ENCODE peak calls at places on chromosomes 11 and 22, in six cellular contexts. One of them, this sample, is unnamed.

GRCh38 chr22:40898850-40899357 is 37.0 kb upstream of the DNAJB7 start:
- DNase-seq in NCI-H460: peak
- DNase-seq in heart right ventricle: no peak
- DNase-seq in progenitor cell of endocrine pancreas: no peak
- DNase-seq in bronchial epithelial cell: peak
- DNase-seq in stimulated activated CD8-positive, alpha-beta memory T cell treated with anti-CD3 and anti-CD28 coated beads, Interleukin-4, amount 100 ng/mL, for 24 hours: no peak
- DNase-seq in this sample: peak

GRCh38 chr11:113504071-113504470 is 28.9 kb upstream of the DRD2 start:
- DNase-seq in NCI-H460: no peak
- DNase-seq in heart right ventricle: no peak
- DNase-seq in progenitor cell of endocrine pancreas: no peak
- DNase-seq in bronchial epithelial cell: no peak
- DNase-seq in stimulated activated CD8-positive, alpha-beta memory T cell treated with anti-CD3 and anti-CD28 coated beads, Interleukin-4, amount 100 ng/mL, for 24 hours: no peak
- DNase-seq in this sample: no peak

GRCh38 chr11:118849825-118850224 is 33.9 kb upstream of the CXCR5 start:
- DNase-seq in NCI-H460: no peak
- DNase-seq in heart right ventricle: no peak
- DNase-seq in progenitor cell of endocrine pancreas: no peak
- DNase-seq in bronchial epithelial cell: no peak
- DNase-seq in stimulated activated CD8-positive, alpha-beta memory T cell treated with anti-CD3 and anti-CD28 coated beads, Interleukin-4, amount 100 ng/mL, for 24 hours: no peak
- DNase-seq in this sample: no peak

GRCh38 chr11:86990520-86990919 is 35.3 kb upstream of the FZD4 start:
- DNase-seq in NCI-H460: no peak
- DNase-seq in heart right ventricle: no peak
- DNase-seq in progenitor cell of endocrine pancreas: no peak
- DNase-seq in bronchial epithelial cell: peak
- DNase-seq in stimulated activated CD8-positive, alpha-beta memory T cell treated with anti-CD3 and anti-CD28 coated beads, Interleukin-4, amount 100 ng/mL, for 24 hours: no peak
- DNase-seq in this sample: peak

GRCh38 chr22:47558828-47559700 is 796.6 kb downstream of the TBC1D22A start:
- DNase-seq in NCI-H460: no peak
- DNase-seq in heart right ventricle: no peak
- DNase-seq in progenitor cell of endocrine pancreas: no peak
- DNase-seq in bronchial epithelial cell: no peak
- DNase-seq in stimulated activated CD8-positive, alpha-beta memory T cell treated with anti-CD3 and anti-CD28 coated beads, Interleukin-4, amount 100 ng/mL, for 24 hours: no peak
- DNase-seq in this sample: no peak

GRCh38 chr11:13984616-13985474 is 22.3 kb downstream of the SPON1 start:
- DNase-seq in NCI-H460: no peak
- DNase-seq in heart right ventricle: no peak
- DNase-seq in progenitor cell of endocrine pancreas: no peak
- DNase-seq in bronchial epithelial cell: peak
- DNase-seq in stimulated activated CD8-positive, alpha-beta memory T cell treated with anti-CD3 and anti-CD28 coated beads, Interleukin-4, amount 100 ng/mL, for 24 hours: no peak
- DNase-seq in this sample: peak

GRCh38 chr11:61369372-61370348 is 7.5 kb downstream of the TMEM138 start:
- DNase-seq in NCI-H460: no peak
- DNase-seq in heart right ventricle: peak
- DNase-seq in progenitor cell of endocrine pancreas: no peak
- DNase-seq in bronchial epithelial cell: peak
- DNase-seq in stimulated activated CD8-positive, alpha-beta memory T cell treated with anti-CD3 and anti-CD28 coated beads, Interleukin-4, amount 100 ng/mL, for 24 hours: no peak
- DNase-seq in this sample: peak

GRCh38 chr11:96316869-96317268 is 26.1 kb downstream of the MAML2 start:
- DNase-seq in NCI-H460: no peak
- DNase-seq in heart right ventricle: no peak
- DNase-seq in progenitor cell of endocrine pancreas: no peak
- DNase-seq in bronchial epithelial cell: no peak
- DNase-seq in stimulated activated CD8-positive, alpha-beta memory T cell treated with anti-CD3 and anti-CD28 coated beads, Interleukin-4, amount 100 ng/mL, for 24 hours: no peak
- DNase-seq in this sample: no peak

GRCh38 chr11:111310088-111310487 is 11.7 kb downstream of the POU2AF3 start:
- DNase-seq in NCI-H460: no peak
- DNase-seq in heart right ventricle: no peak
- DNase-seq in progenitor cell of endocrine pancreas: no peak
- DNase-seq in bronchial epithelial cell: peak
- DNase-seq in stimulated activated CD8-positive, alpha-beta memory T cell treated with anti-CD3 and anti-CD28 coated beads, Interleukin-4, amount 100 ng/mL, for 24 hours: no peak
- DNase-seq in this sample: no peak

GRCh38 chr11:16812274-16812673 is 73.8 kb downstream of the C11orf58 start:
- DNase-seq in NCI-H460: no peak
- DNase-seq in heart right ventricle: no peak
- DNase-seq in progenitor cell of endocrine pancreas: no peak
- DNase-seq in bronchial epithelial cell: no peak
- DNase-seq in stimulated activated CD8-positive, alpha-beta memory T cell treated with anti-CD3 and anti-CD28 coated beads, Interleukin-4, amount 100 ng/mL, for 24 hours: no peak
- DNase-seq in this sample: no peak

GRCh38 chr11:123454060-123454651 is 24.1 kb downstream of the GRAMD1B start:
- DNase-seq in NCI-H460: peak
- DNase-seq in heart right ventricle: no peak
- DNase-seq in progenitor cell of endocrine pancreas: no peak
- DNase-seq in bronchial epithelial cell: peak
- DNase-seq in stimulated activated CD8-positive, alpha-beta memory T cell treated with anti-CD3 and anti-CD28 coated beads, Interleukin-4, amount 100 ng/mL, for 24 hours: peak
- DNase-seq in this sample: peak

GRCh38 chr11:2213384-2213842 is 41.8 kb upstream of the TH start:
- DNase-seq in NCI-H460: no peak
- DNase-seq in heart right ventricle: peak
- DNase-seq in progenitor cell of endocrine pancreas: no peak
- DNase-seq in bronchial epithelial cell: no peak
- DNase-seq in stimulated activated CD8-positive, alpha-beta memory T cell treated with anti-CD3 and anti-CD28 coated beads, Interleukin-4, amount 100 ng/mL, for 24 hours: peak
- DNase-seq in this sample: no peak

GRCh38 chr11:114219559-114220349 is 76.4 kb upstream of the NNMT start:
- DNase-seq in NCI-H460: no peak
- DNase-seq in heart right ventricle: no peak
- DNase-seq in progenitor cell of endocrine pancreas: no peak
- DNase-seq in bronchial epithelial cell: no peak
- DNase-seq in stimulated activated CD8-positive, alpha-beta memory T cell treated with anti-CD3 and anti-CD28 coated beads, Interleukin-4, amount 100 ng/mL, for 24 hours: no peak
- DNase-seq in this sample: peak

GRCh38 chr22:49627217-49628181 is 200.2 kb downstream of the BRD1 start:
- DNase-seq in NCI-H460: no peak
- DNase-seq in heart right ventricle: no peak
- DNase-seq in progenitor cell of endocrine pancreas: no peak
- DNase-seq in bronchial epithelial cell: no peak
- DNase-seq in stimulated activated CD8-positive, alpha-beta memory T cell treated with anti-CD3 and anti-CD28 coated beads, Interleukin-4, amount 100 ng/mL, for 24 hours: no peak
- DNase-seq in this sample: no peak

GRCh38 chr11:70281114-70281729 is 10.7 kb downstream of the PPFIA1 start:
- DNase-seq in NCI-H460: no peak
- DNase-seq in heart right ventricle: peak
- DNase-seq in progenitor cell of endocrine pancreas: no peak
- DNase-seq in bronchial epithelial cell: no peak
- DNase-seq in stimulated activated CD8-positive, alpha-beta memory T cell treated with anti-CD3 and anti-CD28 coated beads, Interleukin-4, amount 100 ng/mL, for 24 hours: no peak
- DNase-seq in this sample: peak

GRCh38 chr22:20053407-20054033 is 26.5 kb upstream of the DGCR8 start:
- DNase-seq in NCI-H460: no peak
- DNase-seq in heart right ventricle: no peak
- DNase-seq in progenitor cell of endocrine pancreas: no peak
- DNase-seq in bronchial epithelial cell: no peak
- DNase-seq in stimulated activated CD8-positive, alpha-beta memory T cell treated with anti-CD3 and anti-CD28 coated beads, Interleukin-4, amount 100 ng/mL, for 24 hours: no peak
- DNase-seq in this sample: no peak

GRCh38 chr11:59787816-59788215 is 22.8 kb downstream of the MRPL16 start:
- DNase-seq in NCI-H460: no peak
- DNase-seq in heart right ventricle: no peak
- DNase-seq in progenitor cell of endocrine pancreas: no peak
- DNase-seq in bronchial epithelial cell: peak
- DNase-seq in stimulated activated CD8-positive, alpha-beta memory T cell treated with anti-CD3 and anti-CD28 coated beads, Interleukin-4, amount 100 ng/mL, for 24 hours: no peak
- DNase-seq in this sample: peak

GRCh38 chr22:42261266-42261665 is 9.2 kb downstream of the TCF20 start:
- DNase-seq in NCI-H460: no peak
- DNase-seq in heart right ventricle: no peak
- DNase-seq in progenitor cell of endocrine pancreas: no peak
- DNase-seq in bronchial epithelial cell: no peak
- DNase-seq in stimulated activated CD8-positive, alpha-beta memory T cell treated with anti-CD3 and anti-CD28 coated beads, Interleukin-4, amount 100 ng/mL, for 24 hours: no peak
- DNase-seq in this sample: peak

GRCh38 chr22:36471341-36471821 is 10.1 kb downstream of the TXN2 start:
- DNase-seq in NCI-H460: no peak
- DNase-seq in heart right ventricle: no peak
- DNase-seq in progenitor cell of endocrine pancreas: no peak
- DNase-seq in bronchial epithelial cell: peak
- DNase-seq in stimulated activated CD8-positive, alpha-beta memory T cell treated with anti-CD3 and anti-CD28 coated beads, Interleukin-4, amount 100 ng/mL, for 24 hours: no peak
- DNase-seq in this sample: peak

GRCh38 chr22:19871023-19871844 is 16.6 kb upstream of the GNB1L start:
- DNase-seq in NCI-H460: no peak
- DNase-seq in heart right ventricle: no peak
- DNase-seq in progenitor cell of endocrine pancreas: no peak
- DNase-seq in bronchial epithelial cell: no peak
- DNase-seq in stimulated activated CD8-positive, alpha-beta memory T cell treated with anti-CD3 and anti-CD28 coated beads, Interleukin-4, amount 100 ng/mL, for 24 hours: no peak
- DNase-seq in this sample: no peak

GRCh38 chr11:109590782-109591181 is 168.8 kb downstream of the C11orf87 start:
- DNase-seq in NCI-H460: no peak
- DNase-seq in heart right ventricle: no peak
- DNase-seq in progenitor cell of endocrine pancreas: no peak
- DNase-seq in bronchial epithelial cell: peak
- DNase-seq in stimulated activated CD8-positive, alpha-beta memory T cell treated with anti-CD3 and anti-CD28 coated beads, Interleukin-4, amount 100 ng/mL, for 24 hours: no peak
- DNase-seq in this sample: no peak

GRCh38 chr22:17576475-17576874 is 13.2 kb downstream of the SLC25A18 start:
- DNase-seq in NCI-H460: peak
- DNase-seq in heart right ventricle: no peak
- DNase-seq in progenitor cell of endocrine pancreas: no peak
- DNase-seq in bronchial epithelial cell: peak
- DNase-seq in stimulated activated CD8-positive, alpha-beta memory T cell treated with anti-CD3 and anti-CD28 coated beads, Interleukin-4, amount 100 ng/mL, for 24 hours: no peak
- DNase-seq in this sample: peak

GRCh38 chr22:23305321-23305910 is 125.1 kb downstream of the BCR start:
- DNase-seq in NCI-H460: no peak
- DNase-seq in heart right ventricle: no peak
- DNase-seq in progenitor cell of endocrine pancreas: no peak
- DNase-seq in bronchial epithelial cell: peak
- DNase-seq in stimulated activated CD8-positive, alpha-beta memory T cell treated with anti-CD3 and anti-CD28 coated beads, Interleukin-4, amount 100 ng/mL, for 24 hours: no peak
- DNase-seq in this sample: peak

GRCh38 chr11:26575946-26576345 is 3.9 kb upstream of the MUC15 start:
- DNase-seq in NCI-H460: no peak
- DNase-seq in heart right ventricle: no peak
- DNase-seq in progenitor cell of endocrine pancreas: no peak
- DNase-seq in bronchial epithelial cell: peak
- DNase-seq in stimulated activated CD8-positive, alpha-beta memory T cell treated with anti-CD3 and anti-CD28 coated beads, Interleukin-4, amount 100 ng/mL, for 24 hours: no peak
- DNase-seq in this sample: peak

GRCh38 chr11:77705877-77706579 is 68.4 kb upstream of the CLNS1A start:
- DNase-seq in NCI-H460: no peak
- DNase-seq in heart right ventricle: no peak
- DNase-seq in progenitor cell of endocrine pancreas: no peak
- DNase-seq in bronchial epithelial cell: no peak
- DNase-seq in stimulated activated CD8-positive, alpha-beta memory T cell treated with anti-CD3 and anti-CD28 coated beads, Interleukin-4, amount 100 ng/mL, for 24 hours: no peak
- DNase-seq in this sample: no peak

GRCh38 chr22:21766933-21767462 is 31.4 kb upstream of the YPEL1 start:
- DNase-seq in NCI-H460: no peak
- DNase-seq in heart right ventricle: no peak
- DNase-seq in progenitor cell of endocrine pancreas: no peak
- DNase-seq in bronchial epithelial cell: no peak
- DNase-seq in stimulated activated CD8-positive, alpha-beta memory T cell treated with anti-CD3 and anti-CD28 coated beads, Interleukin-4, amount 100 ng/mL, for 24 hours: peak
- DNase-seq in this sample: no peak

GRCh38 chr11:110022548-110022947 is 70.6 kb upstream of the ZC3H12C start:
- DNase-seq in NCI-H460: no peak
- DNase-seq in heart right ventricle: no peak
- DNase-seq in progenitor cell of endocrine pancreas: no peak
- DNase-seq in bronchial epithelial cell: peak
- DNase-seq in stimulated activated CD8-positive, alpha-beta memory T cell treated with anti-CD3 and anti-CD28 coated beads, Interleukin-4, amount 100 ng/mL, for 24 hours: no peak
- DNase-seq in this sample: peak

GRCh38 chr22:22587577-22588188 is 28.6 kb upstream of the PRAME start:
- DNase-seq in NCI-H460: no peak
- DNase-seq in heart right ventricle: no peak
- DNase-seq in progenitor cell of endocrine pancreas: no peak
- DNase-seq in bronchial epithelial cell: no peak
- DNase-seq in stimulated activated CD8-positive, alpha-beta memory T cell treated with anti-CD3 and anti-CD28 coated beads, Interleukin-4, amount 100 ng/mL, for 24 hours: no peak
- DNase-seq in this sample: no peak

GRCh38 chr22:35630387-35630793 is 13.3 kb upstream of the MB start:
- DNase-seq in NCI-H460: no peak
- DNase-seq in heart right ventricle: no peak
- DNase-seq in progenitor cell of endocrine pancreas: no peak
- DNase-seq in bronchial epithelial cell: peak
- DNase-seq in stimulated activated CD8-positive, alpha-beta memory T cell treated with anti-CD3 and anti-CD28 coated beads, Interleukin-4, amount 100 ng/mL, for 24 hours: no peak
- DNase-seq in this sample: peak

GRCh38 chr22:41564563-41564962 is 3.8 kb downstream of the CSDC2 start:
- DNase-seq in NCI-H460: no peak
- DNase-seq in heart right ventricle: no peak
- DNase-seq in progenitor cell of endocrine pancreas: no peak
- DNase-seq in bronchial epithelial cell: peak
- DNase-seq in stimulated activated CD8-positive, alpha-beta memory T cell treated with anti-CD3 and anti-CD28 coated beads, Interleukin-4, amount 100 ng/mL, for 24 hours: no peak
- DNase-seq in this sample: no peak

GRCh38 chr22:42747701-42748513 is 27.2 kb upstream of the A4GALT start:
- DNase-seq in NCI-H460: no peak
- DNase-seq in heart right ventricle: peak
- DNase-seq in progenitor cell of endocrine pancreas: no peak
- DNase-seq in bronchial epithelial cell: peak
- DNase-seq in stimulated activated CD8-positive, alpha-beta memory T cell treated with anti-CD3 and anti-CD28 coated beads, Interleukin-4, amount 100 ng/mL, for 24 hours: no peak
- DNase-seq in this sample: peak

GRCh38 chr11:118939948-118940598 is 14.3 kb upstream of the BCL9L start:
- DNase-seq in NCI-H460: no peak
- DNase-seq in heart right ventricle: no peak
- DNase-seq in progenitor cell of endocrine pancreas: no peak
- DNase-seq in bronchial epithelial cell: no peak
- DNase-seq in stimulated activated CD8-positive, alpha-beta memory T cell treated with anti-CD3 and anti-CD28 coated beads, Interleukin-4, amount 100 ng/mL, for 24 hours: no peak
- DNase-seq in this sample: no peak

GRCh38 chr22:23288301-23289129 is 108.2 kb downstream of the BCR start:
- DNase-seq in NCI-H460: no peak
- DNase-seq in heart right ventricle: no peak
- DNase-seq in progenitor cell of endocrine pancreas: no peak
- DNase-seq in bronchial epithelial cell: no peak
- DNase-seq in stimulated activated CD8-positive, alpha-beta memory T cell treated with anti-CD3 and anti-CD28 coated beads, Interleukin-4, amount 100 ng/mL, for 24 hours: no peak
- DNase-seq in this sample: no peak

GRCh38 chr11:12777208-12777874 is 103.1 kb downstream of the TEAD1 start:
- DNase-seq in NCI-H460: no peak
- DNase-seq in heart right ventricle: no peak
- DNase-seq in progenitor cell of endocrine pancreas: no peak
- DNase-seq in bronchial epithelial cell: no peak
- DNase-seq in stimulated activated CD8-positive, alpha-beta memory T cell treated with anti-CD3 and anti-CD28 coated beads, Interleukin-4, amount 100 ng/mL, for 24 hours: no peak
- DNase-seq in this sample: peak